ENCODE peak calls at places on chromosomes 2 and 18, in eight cellular contexts. X is B cell; B is ovary; Z is heart right ventricle; T is CD4-positive, alpha-beta T cell; H is brain microvascular endothelial cell; M is GM23338; Y is GM13977. P is an unnamed sample.

GRCh38 chr18:49626842-49627360 is 65.0 kb downstream of the LIPG start:
- DNase-seq in X (no peak), B (no peak), Z (no peak), T (no peak), H (no peak), M (no peak), Y (no peak), P (no peak)

GRCh38 chr18:6901283-6901926 is 171.9 kb downstream of the ARHGAP28 start:
- DNase-seq in X (no peak), B (no peak), Z (no peak), T (no peak), H (no peak), M (no peak), Y (no peak), P (no peak)

GRCh38 chr2:74708883-74709282 is 54.8 kb downstream of the SEMA4F start:
- DNase-seq in X (no peak), B (peak; percentile 36), Z (peak; percentile 13), T (no peak), H (peak; percentile 10), M (no peak), Y (no peak), P (no peak)

GRCh38 chr2:74865770-74866674 is 32.1 kb downstream of the HK2 start:
- DNase-seq in X (no peak), B (no peak), Z (no peak), T (no peak), H (no peak), M (no peak), Y (no peak), P (no peak)

GRCh38 chr2:201781583-201782051 is 884 bp upstream of the ALS2 start:
- DNase-seq in X (peak; percentile 16), B (no peak), Z (peak; percentile 6), T (no peak), H (no peak), M (peak; percentile 25), Y (peak; percentile 27), P (peak; percentile 69)

GRCh38 chr2:46849080-46849715 is 66.4 kb downstream of the MCFD2 start:
- DNase-seq in X (no peak), B (no peak), Z (no peak), T (no peak), H (no peak), M (no peak), Y (no peak), P (peak; percentile 84)

GRCh38 chr2:170255971-170256370 is 78.0 kb downstream of the MYO3B start:
- DNase-seq in X (no peak), B (no peak), Z (no peak), T (no peak), H (no peak), M (no peak), Y (no peak), P (no peak)

GRCh38 chr18:56702946-56703345 is 51.8 kb downstream of the WDR7 start:
- DNase-seq in X (peak; percentile 38), B (no peak), Z (no peak), T (no peak), H (peak; percentile 49), M (peak; percentile 65), Y (peak; percentile 40), P (no peak)

GRCh38 chr2:54429811-54430600 is 26.1 kb upstream of the SPTBN1 start:
- DNase-seq in X (no peak), B (no peak), Z (no peak), T (no peak), H (no peak), M (peak; percentile 13), Y (no peak), P (no peak)

GRCh38 chr2:65452150-65452895 is 19.9 kb upstream of the SPRED2 start:
- DNase-seq in X (no peak), B (no peak), Z (no peak), T (no peak), H (no peak), M (no peak), Y (no peak), P (no peak)

GRCh38 chr2:10398496-10398895 is 49.6 kb downstream of the ODC1 start:
- DNase-seq in X (no peak), B (no peak), Z (peak; percentile 42), T (no peak), H (no peak), M (no peak), Y (no peak), P (peak; percentile 78)

GRCh38 chr18:941331-941730 is 36.7 kb downstream of the ADCYAP1 start:
- DNase-seq in X (no peak), B (no peak), Z (no peak), T (no peak), H (no peak), M (no peak), Y (no peak), P (no peak)

GRCh38 chr2:150639917-150640538 is 152.6 kb upstream of the RND3 start:
- DNase-seq in X (no peak), B (no peak), Z (no peak), T (no peak), H (no peak), M (no peak), Y (no peak), P (no peak)

GRCh38 chr2:66495788-66496640 is 61.1 kb downstream of the MEIS1 start:
- DNase-seq in X (no peak), B (peak; percentile 79), Z (peak; percentile 44), T (no peak), H (peak; percentile 48), M (peak; percentile 64), Y (no peak), P (peak; percentile 79)
- TF ChIP-seq CTCF in X (no peak), B (peak; percentile 41), Z (no peak), T (no peak), H (peak; percentile 54), M (no peak), Y (no peak), P (peak; percentile 30)

DNA sequence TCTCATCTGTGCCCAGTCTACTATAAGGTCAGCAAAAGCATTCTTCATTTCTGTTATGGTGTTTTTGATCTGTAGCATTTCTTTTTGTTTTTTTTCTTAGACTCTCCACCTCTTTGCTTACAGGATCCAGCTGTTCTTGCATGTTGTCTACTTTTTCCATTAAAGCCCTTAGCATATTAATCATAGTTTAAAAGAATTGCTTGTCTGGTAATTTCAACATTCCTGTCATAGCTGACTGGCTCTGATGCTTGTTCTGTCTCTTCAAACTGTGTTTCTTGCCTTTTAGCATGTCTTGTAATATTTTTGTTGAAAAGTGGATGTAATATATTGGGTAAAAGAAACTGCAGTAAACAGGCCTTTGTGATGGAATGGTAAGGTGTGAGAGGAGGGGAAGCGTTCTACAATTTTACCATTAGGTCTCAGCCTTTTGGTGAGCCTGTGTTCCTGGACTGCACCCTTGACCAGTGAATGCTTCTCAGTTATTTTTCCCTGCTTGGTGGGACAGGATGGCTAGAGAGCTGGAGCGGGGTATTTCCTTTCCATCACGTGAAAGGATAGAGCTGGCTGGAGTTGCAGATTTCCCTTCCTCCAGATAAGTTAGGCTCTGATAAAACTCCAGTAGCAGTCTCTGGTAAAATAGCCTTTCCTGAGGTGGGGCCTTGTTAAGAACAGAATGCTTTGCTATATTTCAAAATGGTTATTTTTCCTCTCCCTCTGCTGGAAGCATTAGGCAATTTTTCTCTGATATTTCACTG is 65.4 kb downstream of the PLA2R1 start:
- DNase-seq in X (no peak), B (no peak), Z (no peak), T (no peak), H (peak; percentile 28), M (no peak), Y (no peak), P (no peak)
- TF ChIP-seq CTCF in X (no peak), B (no peak), Z (no peak), T (no peak), H (peak; percentile 23), M (no peak), Y (no peak), P (no peak)

GRCh38 chr2:148814143-148814852 is 60.7 kb upstream of the KIF5C start:
- DNase-seq in X (no peak), B (no peak), Z (peak; percentile 33), T (no peak), H (peak; percentile 60), M (no peak), Y (no peak), P (no peak)

GRCh38 chr2:148816176-148816575 is 58.9 kb upstream of the KIF5C start:
- DNase-seq in X (no peak), B (no peak), Z (no peak), T (no peak), H (no peak), M (no peak), Y (no peak), P (no peak)

GRCh38 chr2:148812306-148812705 is 62.7 kb upstream of the KIF5C start:
- DNase-seq in X (no peak), B (peak; percentile 79), Z (peak; percentile 41), T (no peak), H (peak; percentile 32), M (no peak), Y (no peak), P (peak; percentile 78)

GRCh38 chr2:148814853-148815419 is 60.1 kb upstream of the KIF5C start:
- DNase-seq in X (no peak), B (no peak), Z (no peak), T (no peak), H (no peak), M (no peak), Y (no peak), P (no peak)

GRCh38 chr2:148813603-148814065 is 61.4 kb upstream of the KIF5C start:
- DNase-seq in X (peak; percentile 53), B (no peak), Z (no peak), T (peak; percentile 37), H (no peak), M (peak; percentile 98), Y (peak; percentile 78), P (no peak)
- TF ChIP-seq CTCF in X (peak; percentile 43), B (no peak), Z (no peak), T (no peak), H (peak; percentile 37), M (peak; percentile 69), Y (peak; percentile 36), P (no peak)

DNA sequence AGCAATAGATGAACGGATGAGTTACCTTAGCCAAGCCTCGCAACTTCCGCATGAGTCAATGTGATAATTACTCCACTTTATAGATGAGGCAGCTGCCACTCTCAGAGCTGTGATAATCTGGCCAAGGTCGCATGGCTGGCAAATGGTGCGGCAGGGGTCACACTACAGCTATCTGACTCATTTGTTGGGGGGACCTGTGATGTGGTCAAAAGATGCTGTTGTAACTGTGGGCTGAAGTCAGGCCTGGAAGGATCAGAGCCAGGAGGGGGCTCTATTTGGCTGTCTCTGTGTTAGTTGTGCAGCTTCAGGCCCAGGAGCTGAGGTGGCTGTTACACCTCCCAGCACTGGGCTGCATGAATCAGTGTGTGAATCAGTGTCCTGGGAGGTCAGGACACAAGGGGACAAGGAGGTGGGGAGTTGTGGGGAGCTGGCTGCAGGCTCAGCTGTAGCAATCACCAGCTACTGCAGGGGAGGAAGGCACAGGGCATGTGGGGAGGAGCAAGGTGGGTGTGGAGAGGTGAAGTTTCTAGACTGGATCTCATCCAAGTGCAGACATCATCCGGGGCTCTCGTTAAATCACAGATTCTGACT is 33.1 kb downstream of the NGEF start:
- DNase-seq in X (no peak), B (no peak), Z (no peak), T (no peak), H (peak; percentile 53), M (no peak), Y (no peak), P (no peak)
- TF ChIP-seq CTCF in X (no peak), B (no peak), Z (no peak), T (no peak), H (peak; percentile 62), M (no peak), Y (peak; percentile 18), P (no peak)

P was measured in sigmoid colon.